ENCODE peak calls at places on chromosomes 12 and 14, in four cellular contexts. U is ovary, Q is hepatocyte, M is PC-3. A is an unnamed sample. For H3K4me1, the result is how much of the 10 kb centered on the place peaks cover.

GRCh38 chr12:128543493-128543892 is 276.5 kb downstream of the TMEM132C start:
- DNase-seq in U (no peak), Q (no peak), M (no peak), A (no peak)

GRCh38 chr12:10031318-10031717 is 836 bp downstream of the CLEC9A start:
- DNase-seq in U (no peak), Q (no peak), M (no peak), A (no peak)

GRCh38 chr12:7628401-7628961 is 37.2 kb downstream of the APOBEC1 start:
- DNase-seq in U (no peak), Q (peak), M (no peak), A (no peak)

GRCh38 chr12:117100851-117101673 is 1.8 kb upstream of the TESC start:
- DNase-seq in U (peak), Q (no peak), M (no peak), A (no peak)

GRCh38 chr12:96986883-96987523 is 79.9 kb downstream of the NEDD1 start:
- DNase-seq in U (no peak), Q (peak), M (peak), A (peak)

GRCh38 chr14:99946652-99947489 is 118.4 kb upstream of the EVL start:
- DNase-seq in U (no peak), Q (peak), M (peak), A (peak)

GRCh38 chr12:19045421-19045820 is 84.1 kb upstream of the PLEKHA5 start:
- DNase-seq in U (no peak), Q (no peak), M (no peak), A (no peak)

GRCh38 chr12:79643821-79644220 is 46.9 kb downstream of the PAWR start:
- DNase-seq in U (no peak), Q (no peak), M (peak), A (no peak)

GRCh38 chr14:75972729-75973480 is 8.9 kb downstream of the TGFB3 start:
- DNase-seq in U (no peak), Q (no peak), M (no peak), A (no peak)

GRCh38 chr12:114186241-114187002 is 219.5 kb downstream of the TBX5 start:
- DNase-seq in U (no peak), Q (no peak), M (no peak), A (peak)

GRCh38 chr12:54417712-54418440 is 1.2 kb downstream of the ITGA5 start:
- DNase-seq in U (peak), Q (no peak), M (no peak), A (no peak)

GRCh38 chr12:87157791-87158190 is 871.4 kb downstream of the C12orf50 start:
- DNase-seq in U (no peak), Q (peak), M (peak), A (no peak)

GRCh38 chr14:61108742-61109141 is 127.7 kb downstream of the SLC38A6 start:
- DNase-seq in U (no peak), Q (no peak), M (no peak), A (no peak)

GRCh38 chr12:28132398-28132797 is 57.9 kb upstream of the CCDC91 start:
- DNase-seq in U (no peak), Q (no peak), M (no peak), A (no peak)

GRCh38 chr12:16939871-16940306 is 333.9 kb upstream of the LMO3 start:
- DNase-seq in U (no peak), Q (peak), M (peak), A (peak)

GRCh38 chr12:34395056-34396005 is 373.0 kb downstream of the ALG10 start:
- DNase-seq in U (peak), Q (no peak), M (no peak), A (no peak)

GRCh38 chr12:68623984-68624383 is 13.3 kb downstream of the RAP1B start:
- DNase-seq in U (no peak), Q (no peak), M (peak), A (no peak)

GRCh38 chr12:119061208-119061796 is 80.0 kb downstream of the SRRM4 start:
- DNase-seq in U (peak), Q (peak), M (peak), A (peak)

GRCh38 chr14:39267592-39268112 is 33.9 kb downstream of the MIA2 start:
- DNase-seq in U (no peak), Q (no peak), M (peak), A (no peak)

GRCh38 chr14:99586054-99586760 is 17.8 kb downstream of the CCDC85C start:
- DNase-seq in U (no peak), Q (no peak), M (no peak), A (no peak)

GRCh38 chr12:97148941-97149559 is 242.0 kb downstream of the NEDD1 start:
- DNase-seq in U (no peak), Q (peak), M (peak), A (peak)

GRCh38 chr12:128671528-128672042 is 152.2 kb downstream of the SLC15A4 start:
- DNase-seq in U (no peak), Q (no peak), M (peak), A (no peak)

GRCh38 chr14:101970830-101971400 is 6.5 kb downstream of the DYNC1H1 start:
- DNase-seq in U (no peak), Q (no peak), M (no peak), A (no peak)

GRCh38 chr12:82688619-82689018 is 1.9 kb downstream of the TMTC2 start:
- DNase-seq in U (no peak), Q (no peak), M (no peak), A (no peak)

GRCh38 chr12:15074351-15074750 is 101.5 kb downstream of the PDE6H start:
- DNase-seq in U (no peak), Q (no peak), M (no peak), A (no peak)

GRCh38 chr12:91920740-91921139 is 224.9 kb downstream of the BTG1 start:
- DNase-seq in U (no peak), Q (no peak), M (no peak), A (no peak)

GRCh38 chr14:32702571-32702970 is 236.1 kb upstream of the NPAS3 start:
- DNase-seq in U (peak), Q (no peak), M (no peak), A (no peak)

GRCh38 chr14:81384900-81385299 is 15.2 kb downstream of the STON2 start:
- DNase-seq in U (no peak), Q (no peak), M (peak), A (peak)

GRCh38 chr14:58978336-58978735 is 210.1 kb upstream of the DAAM1 start:
- DNase-seq in U (peak), Q (no peak), M (no peak), A (no peak)

GRCh38 chr12:130013771-130014484 is 110.1 kb upstream of the TMEM132D start:
- DNase-seq in U (peak), Q (peak), M (peak), A (peak)

GRCh38 chr12:32120419-32120818 is 13.8 kb downstream of the BICD1 start:
- DNase-seq in U (no peak), Q (no peak), M (no peak), A (peak)

GRCh38 chr12:122137681-122138080 is 36.3 kb downstream of the IL31 start:
- DNase-seq in U (no peak), Q (peak), M (no peak), A (no peak)

GRCh38 chr14:59690426-59690825 is 113.8 kb upstream of the CCDC175 start:
- DNase-seq in U (no peak), Q (no peak), M (no peak), A (no peak)

GRCh38 chr14:93009471-93010117 is 86.6 kb downstream of the CHGA start:
- DNase-seq in U (no peak), Q (no peak), M (no peak), A (no peak)

GRCh38 chr14:29462271-29462670 is 465.4 kb downstream of the PRKD1 start:
- DNase-seq in U (no peak), Q (no peak), M (no peak), A (no peak)

GRCh38 chr14:56487090-56487667 is 92.4 kb upstream of the TMEM260 start:
- DNase-seq in U (no peak), Q (peak), M (peak), A (no peak)

GRCh38 chr12:31874961-31875608 is 84.1 kb upstream of the RESF1 start:
- DNase-seq in U (peak), Q (no peak), M (peak), A (no peak)

GRCh38 chr14:42140831-42141279 is 534.2 kb downstream of the LRFN5 start:
- DNase-seq in U (no peak), Q (no peak), M (peak), A (no peak)

GRCh38 chr14:85165091-85165490 is 364.9 kb upstream of the FLRT2 start:
- DNase-seq in U (no peak), Q (no peak), M (peak), A (peak)
- H3K4me1 ChIP-seq in U (under half), Q (under half), M (under half), A (under half)

GRCh38 chr14:105157872-105158271 is 10.7 kb downstream of the JAG2 start:
- DNase-seq in U (no peak), Q (no peak), M (no peak), A (no peak)

GRCh38 chr14:105158804-105159203 is 9.8 kb downstream of the JAG2 start:
- DNase-seq in U (no peak), Q (no peak), M (no peak), A (no peak)

GRCh38 chr14:105155071-105155651 is 13.4 kb downstream of the JAG2 start:
- DNase-seq in U (no peak), Q (no peak), M (no peak), A (no peak)

GRCh38 chr14:105155681-105156413 is 12.7 kb downstream of the JAG2 start:
- DNase-seq in U (no peak), Q (no peak), M (no peak), A (no peak)

DNA sequence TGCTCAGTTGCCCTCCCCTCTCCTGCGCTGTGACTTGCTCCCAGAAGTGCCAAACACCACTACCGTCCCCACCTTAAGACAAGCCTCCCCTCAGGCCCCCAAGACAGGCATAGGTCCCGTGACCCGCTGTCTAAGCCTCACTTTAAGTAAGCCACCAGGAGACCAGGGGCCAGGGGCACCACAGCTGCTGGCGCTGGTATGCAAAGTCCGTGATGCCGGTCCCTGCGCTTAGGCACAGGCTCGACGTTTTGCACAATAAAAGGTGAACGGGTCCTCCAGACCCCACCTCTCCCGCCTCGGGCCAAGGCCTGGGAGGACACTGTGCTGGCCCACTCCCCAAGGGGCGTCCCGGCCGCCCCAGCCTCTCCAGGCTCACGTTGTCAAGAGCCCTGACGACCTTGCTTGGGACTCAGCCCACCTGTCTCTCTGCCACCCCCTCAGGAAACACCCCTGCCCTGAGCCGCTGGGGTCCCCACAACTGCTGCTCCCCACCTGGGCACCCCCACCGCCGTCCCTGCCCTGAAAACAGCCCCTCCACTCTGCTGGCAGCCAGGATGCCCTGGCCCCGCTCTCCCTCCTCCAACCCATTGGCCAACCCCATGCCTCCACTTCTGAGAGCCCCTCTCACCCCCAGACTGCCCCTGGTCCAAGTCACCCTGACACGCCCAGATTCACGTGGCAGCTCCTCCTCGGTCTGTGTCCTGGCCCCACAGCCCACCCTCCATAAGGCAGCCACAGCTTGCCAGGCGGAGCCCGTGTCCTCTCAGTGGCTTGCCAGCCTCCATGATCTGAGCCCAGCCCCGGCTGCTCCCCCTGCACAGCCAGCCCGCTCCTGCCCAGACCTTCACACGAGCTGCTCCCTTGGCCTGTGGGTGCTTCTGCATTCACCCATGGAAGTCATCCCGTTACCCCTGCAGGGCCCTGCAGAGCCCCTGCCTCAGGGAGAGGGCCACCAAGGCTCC is 11.9 kb downstream of the JAG2 start:
- DNase-seq in U (no peak), Q (no peak), M (no peak), A (no peak)
- H3K4me1 ChIP-seq in U (under half), Q (under half), M (under half), A (under half)

DNA sequence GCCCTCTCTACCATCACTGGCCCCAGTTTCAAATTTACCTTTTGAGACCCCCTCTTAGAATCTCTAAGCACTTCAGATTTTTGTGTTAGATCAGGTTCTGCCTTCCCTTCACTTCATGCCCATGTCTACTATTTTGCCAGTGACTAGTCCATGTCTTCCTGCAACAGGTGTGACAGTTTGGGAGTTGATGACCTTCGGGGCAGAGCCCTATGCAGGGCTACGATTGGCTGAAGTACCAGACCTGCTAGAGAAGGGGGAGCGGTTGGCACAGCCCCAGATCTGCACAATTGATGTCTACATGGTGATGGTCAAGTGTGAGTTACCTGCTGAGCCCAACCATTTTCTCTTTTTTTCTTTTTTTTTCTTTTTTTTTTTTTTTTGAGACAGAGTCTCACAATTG is 5.8 kb upstream of the PA2G4 start:
- DNase-seq in U (no peak), Q (no peak), M (no peak), A (no peak)
- H3K4me1 ChIP-seq in U (under half), Q (under half), M (under half), A (under half)

DNA sequence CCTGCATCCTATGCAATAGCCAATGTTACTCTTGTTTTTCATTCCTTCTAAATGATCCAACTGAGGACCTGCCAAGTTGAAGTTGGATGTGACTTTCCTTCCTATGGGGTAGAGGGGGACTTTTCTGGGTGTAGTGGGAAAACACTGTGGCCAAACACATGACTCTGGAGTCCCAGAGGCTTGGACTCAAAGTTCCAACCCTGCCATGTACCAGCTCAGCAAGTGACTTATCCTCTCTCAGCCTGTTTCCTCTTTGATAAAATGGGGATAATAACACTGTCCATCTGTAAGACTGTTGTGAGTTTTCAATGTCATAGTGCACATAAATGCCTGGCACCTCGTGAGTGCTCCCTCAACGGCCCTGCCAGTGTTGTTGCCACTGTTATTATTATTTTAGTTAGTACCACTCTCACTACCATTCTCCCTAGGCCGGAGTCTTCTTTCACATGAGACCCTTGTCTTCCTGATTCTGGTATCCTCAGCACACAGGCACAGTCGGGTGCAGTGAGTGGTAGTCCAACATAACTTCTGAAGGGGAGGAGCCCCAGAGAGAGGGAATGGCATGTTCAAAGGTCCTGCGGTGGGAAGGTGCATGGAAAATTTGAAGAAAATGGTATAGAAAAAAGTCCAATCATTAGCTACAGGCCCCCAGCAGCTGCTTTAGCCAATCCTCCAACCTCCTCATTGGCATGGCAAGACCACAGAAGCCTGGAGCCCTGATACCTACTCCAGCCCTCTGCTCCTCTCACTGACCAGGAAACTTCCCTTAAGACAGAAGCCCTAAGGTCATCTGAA is 96.8 kb downstream of the ZFP36L1 start:
- DNase-seq in U (no peak), Q (no peak), M (no peak), A (no peak)
- H3K4me1 ChIP-seq in U (under half), Q (under half), M (under half), A (under half)

GRCh38 chr12:124388038-124388676 is 93.3 kb downstream of the RFLNA start:
- DNase-seq in U (peak), Q (no peak), M (no peak), A (no peak)
- H3K4me1 ChIP-seq in U (under half), Q (under half), M (half or more), A (under half)

GRCh38 chr12:108691995-108692808 is 39.1 kb downstream of the CORO1C start:
- DNase-seq in U (no peak), Q (peak), M (no peak), A (peak)

GRCh38 chr12:108689314-108690190 is 41.8 kb downstream of the CORO1C start:
- DNase-seq in U (no peak), Q (peak), M (no peak), A (peak)

GRCh38 chr12:108690191-108690518 is 41.2 kb downstream of the CORO1C start:
- DNase-seq in U (no peak), Q (no peak), M (no peak), A (no peak)

GRCh38 chr12:108691154-108691994 is 39.9 kb downstream of the CORO1C start:
- DNase-seq in U (peak), Q (peak), M (peak), A (peak)

DNA sequence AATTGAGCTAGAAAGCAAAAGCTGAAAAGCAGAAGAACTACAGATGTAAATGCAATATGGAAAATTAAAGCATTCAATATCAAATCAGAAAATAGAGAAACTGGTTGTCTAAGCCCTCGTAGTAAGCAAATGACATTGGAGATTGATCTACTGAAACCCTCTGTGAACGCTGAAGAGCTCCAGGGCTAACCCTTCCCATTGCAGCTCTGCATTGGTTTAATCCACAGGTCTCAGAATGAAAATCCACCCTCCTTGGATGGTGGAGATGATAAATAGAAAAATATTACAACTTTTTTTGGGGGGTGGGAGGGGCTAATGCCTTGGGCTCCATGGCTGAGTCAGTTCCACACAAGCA is 40.5 kb downstream of the CORO1C start:
- DNase-seq in U (no peak), Q (peak), M (no peak), A (no peak)
- H3K4me1 ChIP-seq in U (under half), Q (under half), M (half or more), A (under half)

A was measured in HAP-1.